ENCODE peak calls at places on chromosomes 11 and 22, in four cellular contexts. Q is stomach, H is body of pancreas, S is ovary. U is an unnamed sample.

GRCh38 chr11:64789331-64790204 is 11.2 kb upstream of the SF1 start:
- DNase-seq in S (peak), Q (no peak), H (no peak), U (no peak)

GRCh38 chr11:10405858-10406592 is 49.0 kb upstream of the AMPD3 start:
- DNase-seq in H (peak), S (peak), Q (peak), U (peak)

GRCh38 chr11:113241190-113242051 is 73.0 kb upstream of the TTC12 start:
- DNase-seq in H (no peak), S (no peak), Q (no peak), U (no peak)

GRCh38 chr22:49768961-49769690 is 58.5 kb downstream of the BRD1 start:
- DNase-seq in S (peak), Q (no peak), H (peak), U (peak)

GRCh38 chr22:27113211-27114030 is 456.0 kb downstream of the MIAT start:
- DNase-seq in S (no peak), Q (peak), H (peak), U (peak)

GRCh38 chr11:3160252-3161031 is 4.7 kb downstream of the OSBPL5 start:
- DNase-seq in Q (peak), S (peak), H (peak), U (peak)

GRCh38 chr22:35604671-35605457 is 12.3 kb downstream of the MB start:
- DNase-seq in Q (no peak), S (no peak), H (peak), U (no peak)

GRCh38 chr11:86374586-86374985 is at the start of gene CCDC81:
- DNase-seq in H (no peak), S (peak), Q (no peak), U (peak)

GRCh38 chr11:119249671-119250010 is 43.5 kb downstream of the CBL start:
- DNase-seq in H (no peak), S (no peak), Q (no peak), U (no peak)

GRCh38 chr11:39461065-39461464 is 1998.4 kb downstream of the LRRC4C start:
- DNase-seq in S (no peak), Q (no peak), H (no peak), U (no peak)

GRCh38 chr22:48181168-48181955 is 1418.9 kb downstream of the TBC1D22A start:
- DNase-seq in S (no peak), H (no peak), Q (no peak), U (no peak)

GRCh38 chr11:107076832-107077231 is 58.6 kb upstream of the GUCY1A2 start:
- DNase-seq in H (no peak), Q (no peak), S (no peak), U (no peak)

GRCh38 chr22:17043521-17043920 is 35.5 kb upstream of the GAB4 start:
- DNase-seq in H (no peak), Q (no peak), S (no peak), U (no peak)

GRCh38 chr22:39367040-39367439 is 17.2 kb downstream of the SYNGR1 start:
- DNase-seq in Q (no peak), S (no peak), H (no peak), U (no peak)

GRCh38 chr22:18104566-18104965 is 6.0 kb upstream of the TUBA8 start:
- DNase-seq in S (no peak), H (no peak), Q (no peak), U (no peak)

GRCh38 chr11:75523811-75524401 is 1.8 kb downstream of the GDPD5 start:
- DNase-seq in S (no peak), H (peak), Q (no peak), U (no peak)

GRCh38 chr11:1834132-1834610 is 619 bp upstream of the SYT8 start:
- DNase-seq in H (peak), S (peak), Q (peak), U (no peak)

GRCh38 chr11:43396617-43397016 is 37.9 kb downstream of the TTC17 start:
- DNase-seq in H (no peak), S (no peak), Q (no peak), U (no peak)

GRCh38 chr11:108144615-108145014 is 23.2 kb downstream of the ACAT1 start:
- DNase-seq in H (no peak), S (no peak), Q (no peak), U (no peak)

GRCh38 chr11:109378049-109378448 is 43.9 kb upstream of the C11orf87 start:
- DNase-seq in S (no peak), H (no peak), Q (no peak), U (no peak)

GRCh38 chr11:86511086-86511551 is 136.4 kb downstream of the CCDC81 start:
- DNase-seq in H (no peak), Q (no peak), S (no peak), U (no peak)

GRCh38 chr22:49929553-49929979 is 11.1 kb downstream of the CRELD2 start:
- DNase-seq in S (peak), H (no peak), Q (peak), U (peak)

GRCh38 chr11:4491878-4492606 is 9.6 kb downstream of the OR52K1 start:
- DNase-seq in S (no peak), Q (no peak), H (no peak), U (no peak)

GRCh38 chr11:123190504-123190903 is 4.5 kb downstream of the CLMP start:
- DNase-seq in S (no peak), H (no peak), Q (no peak), U (no peak)

GRCh38 chr11:123187670-123188507 is 7.2 kb downstream of the CLMP start:
- DNase-seq in S (no peak), H (no peak), Q (no peak), U (no peak)

GRCh38 chr11:123187221-123187620 is 7.8 kb downstream of the CLMP start:
- DNase-seq in Q (no peak), H (no peak), S (no peak), U (no peak)

GRCh38 chr11:123186291-123186690 is 8.8 kb downstream of the CLMP start:
- DNase-seq in Q (no peak), H (no peak), S (no peak), U (no peak)

DNA sequence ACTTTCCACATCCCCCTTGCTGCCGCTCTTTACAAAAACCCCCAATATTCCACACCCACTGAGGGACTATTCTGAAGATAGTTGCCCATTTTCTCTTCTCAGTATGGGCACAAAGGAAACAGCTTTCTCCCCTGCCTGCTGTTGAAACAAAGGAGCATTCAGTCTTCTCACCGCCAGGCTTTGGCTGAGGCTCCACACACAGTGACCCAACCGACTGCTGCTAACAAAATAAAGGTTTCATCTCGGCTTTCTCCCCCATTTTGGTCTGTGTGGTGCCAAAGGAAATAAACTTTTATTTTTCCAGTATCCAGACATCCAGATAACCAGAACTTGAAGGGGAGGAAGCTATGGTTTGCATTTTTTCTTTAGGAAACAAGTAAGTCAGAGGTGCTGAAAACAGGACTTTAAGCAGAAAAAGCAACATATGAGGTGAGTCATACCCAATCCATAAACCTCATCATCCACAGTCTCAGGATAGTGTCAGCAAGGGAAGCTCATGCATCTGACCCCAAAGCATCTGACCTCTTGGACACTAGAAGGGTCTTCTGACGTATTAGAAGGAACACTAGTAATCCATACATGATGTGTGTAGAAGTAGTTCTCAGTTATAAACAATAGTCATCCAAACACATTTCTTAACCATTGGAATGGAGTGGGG is 6.4 kb downstream of the CLMP start:
- DNase-seq in H (no peak), Q (no peak), S (no peak), U (peak)
- H3K4me3 ChIP-seq in H (no peak), Q (no peak), S (no peak), U (no peak)

GRCh38 chr11:47846998-47847397 is 1.2 kb downstream of the NUP160 start:
- DNase-seq in S (no peak), Q (no peak), H (no peak), U (no peak)
- TF ChIP-seq POLR2A in S (no peak), Q (no peak), H (no peak), U (no peak)

GRCh38 chr11:73323464-73323863 is 15.4 kb downstream of the ARHGEF17 start:
- DNase-seq in Q (peak), S (peak), H (peak), U (peak)
- TF ChIP-seq CTCF in Q (no peak), S (no peak), H (no peak), U (no peak)

DNA sequence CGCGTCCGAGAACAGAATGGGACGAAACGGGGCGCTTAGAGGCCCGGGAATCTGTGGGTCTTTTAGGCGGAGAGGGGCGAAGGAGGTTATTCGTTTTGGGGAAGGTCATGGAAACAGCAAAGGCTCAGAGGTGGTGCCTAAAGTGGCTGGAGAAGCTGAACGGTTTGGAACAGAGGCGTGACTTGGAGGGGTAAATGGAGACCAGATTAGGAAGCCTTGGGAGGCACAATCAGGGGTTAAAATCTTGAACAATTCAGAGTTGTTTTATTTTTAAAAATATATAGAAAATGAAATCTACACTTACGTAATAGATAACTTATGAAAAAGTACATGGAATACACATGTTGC is 247 bp upstream of the PLAAT5 start:
- DNase-seq in Q (no peak), S (no peak), H (no peak), U (no peak)
- H3K4me3 ChIP-seq in Q (peak), S (peak), H (peak), U (peak)

GRCh38 chr11:77413850-77414249 is 60.0 kb downstream of the PAK1 start:
- DNase-seq in Q (no peak), H (no peak), S (no peak), U (no peak)

GRCh38 chr11:77411238-77411637 is 62.7 kb downstream of the PAK1 start:
- DNase-seq in S (no peak), H (peak), Q (no peak), U (peak)

GRCh38 chr11:77410076-77410827 is 63.6 kb downstream of the PAK1 start:
- DNase-seq in S (no peak), H (no peak), Q (no peak), U (no peak)

GRCh38 chr11:77412814-77413213 is 61.1 kb downstream of the PAK1 start:
- DNase-seq in S (no peak), Q (no peak), H (no peak), U (no peak)

GRCh38 chr11:77411717-77412441 is 62.0 kb downstream of the PAK1 start:
- DNase-seq in H (peak), Q (peak), S (peak), U (peak)
- TF ChIP-seq POLR2A in H (no peak), Q (no peak), S (no peak), U (no peak)

GRCh38 chr11:63768232-63769043 is at the start of gene ZFTA:
- DNase-seq in S (peak), H (peak), Q (peak), U (peak)

GRCh38 chr11:63766501-63767270 is 1.9 kb downstream of the ZFTA start:
- DNase-seq in Q (no peak), S (peak), H (no peak), U (no peak)

GRCh38 chr11:63769044-63769718 is 606 bp upstream of the ZFTA start:
- DNase-seq in H (no peak), S (peak), Q (no peak), U (peak)

GRCh38 chr11:63765688-63766241 is 2.8 kb downstream of the ZFTA start:
- DNase-seq in H (no peak), S (peak), Q (no peak), U (no peak)

GRCh38 chr11:63767415-63768231 is 952 bp downstream of the ZFTA start:
- DNase-seq in Q (no peak), H (peak), S (peak), U (peak)
- TF ChIP-seq CTCF in Q (no peak), H (no peak), S (no peak), U (no peak)

GRCh38 chr11:58058276-58059010 is 27.7 kb downstream of the OR6Q1 start:
- DNase-seq in Q (peak), H (peak), S (no peak), U (no peak)
- H3K4me3 ChIP-seq in Q (no peak), H (no peak), S (no peak), U (no peak)